ENCODE peak calls at places on chromosomes 13 and 19, in four cellular contexts. F, J, U and X are unnamed samples.

GRCh38 chr13:46100191-46100877 is 4.5 kb downstream of the CPB2 start:
- DNase-seq in F (no peak), J (no peak), U (no peak), X (no peak)

GRCh38 chr13:88601949-88602348 is 930.8 kb downstream of the SLITRK5 start:
- DNase-seq in U (no peak), J (no peak), F (no peak), X (no peak)

GRCh38 chr19:5627395-5627904 is 4.6 kb downstream of the SAFB start:
- DNase-seq in F (peak; percentile 51), U (peak; percentile 44), J (no peak), X (no peak)

GRCh38 chr19:43700368-43701015 is 15.4 kb upstream of the IRGC start:
- DNase-seq in F (peak; percentile 60), U (peak; percentile 21), J (no peak), X (no peak)

GRCh38 chr13:35144496-35144895 is 202.4 kb downstream of the NBEA start:
- DNase-seq in U (no peak), F (peak; percentile 12), J (no peak), X (no peak)

GRCh38 chr19:23116802-23117571 is at the start of gene ZNF730:
- DNase-seq in U (peak; percentile 65), J (peak; percentile 63), F (peak; percentile 40), X (peak; percentile 93)

GRCh38 chr13:36848228-36848982 is 29.4 kb downstream of the RFXAP start:
- DNase-seq in J (no peak), F (no peak), U (peak; percentile 36), X (no peak)

GRCh38 chr13:106534844-106535551 is 464 bp downstream of the EFNB2 start:
- DNase-seq in F (no peak), J (peak; percentile 31), U (peak; percentile 16), X (no peak)

GRCh38 chr13:74325106-74325505 is 190.9 kb upstream of the KLF12 start:
- DNase-seq in F (peak; percentile 82), U (peak; percentile 18), J (no peak), X (no peak)

GRCh38 chr13:41742917-41743552 is 217.9 kb downstream of the VWA8 start:
- DNase-seq in J (no peak), F (no peak), U (no peak), X (no peak)

GRCh38 chr19:47663435-47663910 is 49.7 kb upstream of the EHD2 start:
- DNase-seq in U (no peak), F (peak; percentile 78), J (no peak), X (no peak)

GRCh38 chr13:100668408-100668807 is 6.2 kb downstream of the TMTC4 start:
- DNase-seq in U (no peak), F (peak; percentile 51), J (no peak), X (no peak)

GRCh38 chr19:49092686-49093085 is 7.4 kb downstream of the SNRNP70 start:
- DNase-seq in F (no peak), J (no peak), U (no peak), X (no peak)

GRCh38 chr13:112178769-112179168 is 111.8 kb downstream of the SOX1 start:
- DNase-seq in F (no peak), U (no peak), J (no peak), X (peak; percentile 49)

GRCh38 chr13:112177459-112177858 is 110.5 kb downstream of the SOX1 start:
- DNase-seq in U (peak; percentile 62), F (no peak), J (no peak), X (no peak)

GRCh38 chr13:112179421-112179820 is 112.5 kb downstream of the SOX1 start:
- DNase-seq in J (no peak), F (no peak), U (no peak), X (no peak)

GRCh38 chr13:112176746-112177119 is 109.8 kb downstream of the SOX1 start:
- DNase-seq in F (no peak), U (no peak), J (no peak), X (peak; percentile 45)

DNA sequence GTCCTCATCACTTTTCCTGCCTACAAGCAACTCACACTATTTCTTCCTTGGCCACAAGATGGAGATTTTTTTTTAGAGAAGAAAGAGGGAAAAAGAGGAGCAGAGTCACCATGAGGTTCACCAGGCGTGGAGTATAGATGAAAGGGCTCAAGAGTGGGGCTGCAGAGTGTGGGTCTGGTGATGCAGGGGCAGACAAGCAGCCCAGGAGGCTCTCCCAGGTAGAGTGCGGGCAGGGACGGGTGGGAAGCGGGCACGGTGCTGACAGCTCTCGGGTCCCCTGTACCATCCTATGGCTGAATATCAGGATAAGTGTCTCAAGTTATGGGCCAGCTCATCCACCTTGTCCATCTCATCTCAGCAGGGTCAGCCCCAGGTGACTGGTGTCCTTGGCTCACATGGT is 110.9 kb downstream of the SOX1 start:
- DNase-seq in J (no peak), F (no peak), U (peak; percentile 10), X (no peak)
- TF ChIP-seq CTCF in J (no peak), F (no peak), U (peak; percentile 25), X (no peak)

GRCh38 chr19:56222901-56223300 is 20.8 kb downstream of the ZSCAN5C start:
- DNase-seq in J (no peak), U (no peak), F (no peak), X (no peak)
- TF ChIP-seq CTCF in J (no peak), U (peak; percentile 22), F (no peak), X (no peak)

GRCh38 chr13:28718538-28719226 is at the start of gene SLC46A3:
- DNase-seq in U (peak; percentile 96), J (peak; percentile 99), F (peak; percentile 99), X (peak; percentile 96)
- TF ChIP-seq CTCF in U (no peak), J (no peak), F (no peak), X (peak; percentile 34)

DNA sequence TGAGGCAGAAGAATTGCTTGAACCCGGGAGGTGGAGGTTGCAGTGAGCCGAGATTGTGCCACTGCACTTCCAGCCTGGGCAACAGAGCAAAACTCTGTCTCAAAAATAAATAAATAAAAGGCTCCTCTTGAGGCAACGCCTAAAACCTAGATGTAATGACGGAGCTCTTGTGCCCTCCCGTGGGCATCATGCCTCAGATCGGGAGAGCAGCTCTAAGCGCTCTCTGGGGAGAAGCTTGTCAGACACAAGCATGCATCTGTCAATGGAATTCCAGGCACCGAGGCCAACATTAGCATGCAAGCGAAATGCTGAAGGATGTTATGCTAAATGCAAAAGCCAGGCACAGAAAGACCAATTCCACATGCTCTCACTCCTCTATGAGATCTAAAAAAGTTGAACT is 45.6 kb upstream of the MRI1 start:
- DNase-seq in J (no peak), F (peak; percentile 75), U (peak; percentile 91), X (no peak)
- TF ChIP-seq CTCF in J (no peak), F (peak; percentile 36), U (peak; percentile 67), X (peak; percentile 48)

GRCh38 chr13:33016414-33017409 is at the start of gene KL:
- DNase-seq in J (peak; percentile 54), F (no peak), U (peak; percentile 39), X (no peak)
- TF ChIP-seq CTCF in J (no peak), F (peak; percentile 2), U (no peak), X (no peak)

GRCh38 chr19:8506402-8506957 is 4.0 kb upstream of the PRAM1 start:
- DNase-seq in U (peak; percentile 27), J (no peak), F (no peak), X (no peak)
- TF ChIP-seq CTCF in U (peak; percentile 22), J (no peak), F (no peak), X (peak; percentile 26)

DNA sequence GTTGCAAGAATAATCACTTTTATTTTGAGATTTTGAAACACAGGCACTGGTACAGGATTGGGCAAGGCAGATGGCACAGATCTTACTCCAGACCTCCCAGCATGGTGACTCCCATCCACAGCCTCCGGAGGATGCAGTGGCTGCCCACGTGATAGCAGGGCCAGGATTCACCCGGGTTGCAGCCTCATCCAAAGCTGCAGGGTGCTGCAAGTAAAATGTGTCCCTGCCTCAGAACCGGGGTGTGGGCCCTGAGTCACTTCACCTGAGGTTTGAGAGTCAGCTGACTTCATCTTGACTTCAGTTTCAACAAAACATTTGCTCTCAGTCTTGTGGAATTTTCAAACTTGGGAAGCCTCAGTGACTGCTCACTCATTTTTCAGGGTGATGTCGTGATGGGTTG is 201.9 kb downstream of the FGF9 start:
- DNase-seq in F (no peak), U (no peak), J (no peak), X (no peak)
- TF ChIP-seq CTCF in F (no peak), U (no peak), J (no peak), X (no peak)

DNA sequence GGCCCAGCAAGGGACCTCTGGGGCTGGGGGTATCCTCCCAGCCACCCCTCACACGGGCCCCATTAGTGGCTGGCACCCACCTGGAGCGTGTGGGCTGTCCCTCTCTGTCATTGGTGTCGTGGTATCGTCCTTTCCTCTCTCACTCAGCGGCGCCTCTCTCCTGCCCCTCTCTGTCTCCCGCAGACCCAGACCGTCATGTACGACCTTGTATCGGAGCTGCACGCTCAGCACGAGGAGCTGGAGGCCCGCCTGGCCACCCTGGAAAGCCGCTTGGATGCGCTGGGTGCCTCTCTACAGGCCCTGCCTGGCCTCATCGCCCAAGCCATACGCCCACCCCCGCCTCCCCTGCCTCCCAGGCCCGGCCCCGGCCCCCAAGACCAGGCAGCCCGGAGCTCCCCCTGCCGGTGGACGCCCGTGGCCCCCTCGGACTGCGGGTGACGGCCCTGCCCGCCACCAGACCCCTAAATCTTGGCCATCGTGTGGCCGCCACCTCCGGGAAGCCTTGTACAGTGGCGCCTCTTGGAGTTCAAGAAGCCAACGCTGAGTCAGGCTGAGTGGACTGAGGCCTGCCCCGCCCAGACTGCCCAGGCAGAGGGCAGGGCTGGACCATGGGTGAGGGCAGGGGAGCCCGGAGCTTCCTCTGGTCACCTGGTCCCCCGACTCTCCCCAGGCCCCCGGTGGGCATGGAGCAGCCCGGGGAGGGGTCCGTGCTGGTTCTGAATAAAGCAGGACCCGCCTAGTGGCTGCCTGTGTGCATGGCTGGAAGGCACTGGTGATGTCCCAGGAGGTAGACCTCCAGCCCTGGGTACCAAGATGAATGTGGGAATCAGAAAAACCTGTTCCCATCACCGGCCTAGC is 9.8 kb upstream of the ARRDC2 start:
- DNase-seq in U (no peak), F (peak; percentile 36), J (peak; percentile 44), X (no peak)
- TF ChIP-seq CTCF in U (peak; percentile 10), F (no peak), J (peak; percentile 27), X (peak; percentile 38)